ENCODE peak calls at places on chromosome 20, in four cellular contexts. D is dorsolateral prefrontal cortex, V is foreskin fibroblast, W is GM20000. H is an unnamed sample.

GRCh38 chr20:24991897-24992419 is 593 bp downstream of the APMAP start:
- DNase-seq in V (peak; percentile 42), W (no peak), D (peak; percentile 34), H (no peak)

GRCh38 chr20:1029980-1030379 is 27.9 kb upstream of the RSPO4 start:
- DNase-seq in D (no peak), W (no peak), V (no peak), H (no peak)

GRCh38 chr20:46122071-46122470 is 4.0 kb downstream of the CD40 start:
- DNase-seq in D (no peak), V (peak; percentile 67), W (no peak), H (no peak)

GRCh38 chr20:63830821-63831593 is at the start of gene ZBTB46:
- DNase-seq in W (peak; percentile 99), V (peak; percentile 79), D (peak; percentile 64), H (no peak)

GRCh38 chr20:62852841-62853240 is 8.8 kb downstream of the TCFL5 start:
- DNase-seq in D (no peak), W (no peak), V (no peak), H (no peak)

GRCh38 chr20:62830821-62831220 is 14.0 kb downstream of the COL9A3 start:
- DNase-seq in W (no peak), D (no peak), V (no peak), H (no peak)

GRCh38 chr20:62350098-62350628 is 16.9 kb downstream of the LAMA5 start:
- DNase-seq in D (no peak), V (no peak), W (no peak), H (peak; percentile 38)

GRCh38 chr20:58025233-58025632 is 203.2 kb downstream of the ANKRD60 start:
- DNase-seq in W (no peak), V (no peak), D (no peak), H (no peak)

H was measured in ELF-1.